ENCODE peak calls at places on chromosomes 3 and 15, in nine cellular contexts. One of them, this sample, is unnamed.

GRCh38 chr3:36408146-36408545 is 27.8 kb downstream of the STAC start:
- DNase-seq in thoracic aorta: no peak
- DNase-seq in hepatocyte: no peak
- DNase-seq in breast epithelium: no peak
- DNase-seq in adrenal gland: no peak
- DNase-seq in sigmoid colon: no peak
- DNase-seq in K562: no peak
- DNase-seq in IMR-90: no peak
- DNase-seq in dorsolateral prefrontal cortex: no peak
- DNase-seq in this sample: no peak

GRCh38 chr3:183500981-183501704 is 54.4 kb downstream of the KLHL6 start:
- DNase-seq in IMR-90: no peak
- DNase-seq in hepatocyte: no peak
- DNase-seq in K562: no peak
- DNase-seq in adrenal gland: no peak
- DNase-seq in sigmoid colon: no peak
- DNase-seq in dorsolateral prefrontal cortex: no peak
- DNase-seq in thoracic aorta: no peak
- DNase-seq in breast epithelium: no peak
- DNase-seq in this sample: no peak

GRCh38 chr3:17094551-17094950 is 209.8 kb downstream of the PLCL2 start:
- DNase-seq in K562: no peak
- DNase-seq in adrenal gland: no peak
- DNase-seq in dorsolateral prefrontal cortex: no peak
- DNase-seq in IMR-90: no peak
- DNase-seq in hepatocyte: no peak
- DNase-seq in breast epithelium: no peak
- DNase-seq in sigmoid colon: no peak
- DNase-seq in thoracic aorta: no peak
- DNase-seq in this sample: no peak

GRCh38 chr15:101773496-101774100 is 29.7 kb upstream of the OR4F6 start:
- DNase-seq in dorsolateral prefrontal cortex: no peak
- DNase-seq in hepatocyte: peak
- DNase-seq in breast epithelium: no peak
- DNase-seq in K562: peak
- DNase-seq in sigmoid colon: no peak
- DNase-seq in IMR-90: no peak
- DNase-seq in thoracic aorta: no peak
- DNase-seq in adrenal gland: no peak
- DNase-seq in this sample: no peak

GRCh38 chr15:38564557-38565286 is at the start of gene RASGRP1:
- DNase-seq in breast epithelium: peak
- DNase-seq in thoracic aorta: no peak
- DNase-seq in hepatocyte: peak
- DNase-seq in K562: peak
- DNase-seq in sigmoid colon: peak
- DNase-seq in adrenal gland: peak
- DNase-seq in IMR-90: peak
- DNase-seq in dorsolateral prefrontal cortex: peak
- DNase-seq in this sample: peak

GRCh38 chr15:94125698-94126097 is 105.7 kb upstream of the MCTP2 start:
- DNase-seq in hepatocyte: no peak
- DNase-seq in sigmoid colon: no peak
- DNase-seq in K562: no peak
- DNase-seq in adrenal gland: no peak
- DNase-seq in thoracic aorta: no peak
- DNase-seq in breast epithelium: no peak
- DNase-seq in dorsolateral prefrontal cortex: no peak
- DNase-seq in IMR-90: no peak
- DNase-seq in this sample: no peak

GRCh38 chr15:34301058-34301457 is 36.5 kb downstream of the SLC12A6 start:
- DNase-seq in adrenal gland: no peak
- DNase-seq in K562: no peak
- DNase-seq in thoracic aorta: no peak
- DNase-seq in IMR-90: no peak
- DNase-seq in breast epithelium: no peak
- DNase-seq in dorsolateral prefrontal cortex: no peak
- DNase-seq in sigmoid colon: no peak
- DNase-seq in hepatocyte: no peak
- DNase-seq in this sample: no peak

GRCh38 chr3:43692971-43693370 is 2.2 kb downstream of the ABHD5 start:
- DNase-seq in thoracic aorta: no peak
- DNase-seq in K562: no peak
- DNase-seq in adrenal gland: no peak
- DNase-seq in hepatocyte: no peak
- DNase-seq in IMR-90: no peak
- DNase-seq in sigmoid colon: no peak
- DNase-seq in dorsolateral prefrontal cortex: no peak
- DNase-seq in breast epithelium: no peak
- DNase-seq in this sample: no peak

GRCh38 chr3:50816896-50817295 is 142.2 kb downstream of the DOCK3 start:
- DNase-seq in sigmoid colon: no peak
- DNase-seq in thoracic aorta: no peak
- DNase-seq in adrenal gland: no peak
- DNase-seq in hepatocyte: no peak
- DNase-seq in K562: no peak
- DNase-seq in IMR-90: no peak
- DNase-seq in dorsolateral prefrontal cortex: no peak
- DNase-seq in breast epithelium: no peak
- DNase-seq in this sample: no peak

GRCh38 chr15:41856262-41856661 is 17.6 kb downstream of the PLA2G4B start:
- DNase-seq in hepatocyte: no peak
- DNase-seq in K562: no peak
- DNase-seq in thoracic aorta: no peak
- DNase-seq in sigmoid colon: no peak
- DNase-seq in adrenal gland: no peak
- DNase-seq in IMR-90: no peak
- DNase-seq in breast epithelium: no peak
- DNase-seq in dorsolateral prefrontal cortex: no peak
- DNase-seq in this sample: no peak
- H3K4me3 ChIP-seq in hepatocyte: no peak
- H3K4me3 ChIP-seq in K562: no peak
- H3K4me3 ChIP-seq in thoracic aorta: no peak
- H3K4me3 ChIP-seq in sigmoid colon: no peak
- H3K4me3 ChIP-seq in adrenal gland: no peak
- H3K4me3 ChIP-seq in IMR-90: no peak
- H3K4me3 ChIP-seq in breast epithelium: no peak
- H3K4me3 ChIP-seq in dorsolateral prefrontal cortex: no peak
- H3K4me3 ChIP-seq in this sample: no peak

DNA sequence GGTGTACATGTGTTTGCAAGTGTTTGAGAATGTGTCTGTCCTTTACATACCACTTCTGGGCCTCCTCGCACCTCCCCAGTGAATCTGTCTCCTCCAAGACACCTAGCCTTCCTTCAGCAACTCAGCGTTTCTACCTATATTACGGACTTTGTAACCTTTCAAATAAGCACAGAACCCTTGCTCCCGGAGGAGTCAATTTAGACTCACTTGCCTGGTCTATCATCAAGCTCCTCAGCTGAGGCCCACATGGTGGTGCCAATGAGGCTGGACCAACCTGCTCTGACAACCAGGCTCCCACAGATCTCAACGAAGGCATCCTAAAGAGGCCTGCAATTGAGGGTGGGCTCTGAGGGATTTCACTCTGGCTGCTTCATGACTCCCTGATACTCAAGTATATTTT is 32.8 kb upstream of the TIMP4 start:
- DNase-seq in breast epithelium: no peak
- DNase-seq in thoracic aorta: no peak
- DNase-seq in sigmoid colon: no peak
- DNase-seq in K562: no peak
- DNase-seq in IMR-90: no peak
- DNase-seq in dorsolateral prefrontal cortex: no peak
- DNase-seq in adrenal gland: no peak
- DNase-seq in hepatocyte: no peak
- DNase-seq in this sample: no peak
- TF ChIP-seq CTCF in breast epithelium: no peak
- TF ChIP-seq CTCF in thoracic aorta: no peak
- TF ChIP-seq CTCF in sigmoid colon: no peak
- TF ChIP-seq CTCF in K562: no peak
- TF ChIP-seq CTCF in IMR-90: no peak
- TF ChIP-seq CTCF in dorsolateral prefrontal cortex: no peak
- TF ChIP-seq CTCF in adrenal gland: no peak
- TF ChIP-seq CTCF in hepatocyte: no peak
- TF ChIP-seq CTCF in this sample: no peak

GRCh38 chr3:32820971-32821685 is 3.3 kb downstream of the TRIM71 start:
- DNase-seq in K562: no peak
- DNase-seq in sigmoid colon: no peak
- DNase-seq in hepatocyte: no peak
- DNase-seq in IMR-90: no peak
- DNase-seq in dorsolateral prefrontal cortex: no peak
- DNase-seq in adrenal gland: no peak
- DNase-seq in thoracic aorta: no peak
- DNase-seq in breast epithelium: no peak
- DNase-seq in this sample: no peak
- H3K4me3 ChIP-seq in K562: no peak
- H3K4me3 ChIP-seq in sigmoid colon: no peak
- H3K4me3 ChIP-seq in hepatocyte: peak
- H3K4me3 ChIP-seq in IMR-90: no peak
- H3K4me3 ChIP-seq in dorsolateral prefrontal cortex: no peak
- H3K4me3 ChIP-seq in adrenal gland: no peak
- H3K4me3 ChIP-seq in thoracic aorta: peak
- H3K4me3 ChIP-seq in breast epithelium: no peak
- H3K4me3 ChIP-seq in this sample: no peak

GRCh38 chr15:40807028-40807887 is at the start of the genes DNAJC17 and ZFYVE19:
- DNase-seq in IMR-90: peak
- DNase-seq in adrenal gland: peak
- DNase-seq in thoracic aorta: peak
- DNase-seq in breast epithelium: peak
- DNase-seq in dorsolateral prefrontal cortex: peak
- DNase-seq in K562: peak
- DNase-seq in hepatocyte: peak
- DNase-seq in sigmoid colon: peak
- DNase-seq in this sample: peak
- TF ChIP-seq CTCF in IMR-90: no peak
- TF ChIP-seq CTCF in adrenal gland: no peak
- TF ChIP-seq CTCF in thoracic aorta: peak
- TF ChIP-seq CTCF in breast epithelium: no peak
- TF ChIP-seq CTCF in dorsolateral prefrontal cortex: no peak
- TF ChIP-seq CTCF in K562: peak
- TF ChIP-seq CTCF in hepatocyte: no peak
- TF ChIP-seq CTCF in sigmoid colon: peak
- TF ChIP-seq CTCF in this sample: no peak

DNA sequence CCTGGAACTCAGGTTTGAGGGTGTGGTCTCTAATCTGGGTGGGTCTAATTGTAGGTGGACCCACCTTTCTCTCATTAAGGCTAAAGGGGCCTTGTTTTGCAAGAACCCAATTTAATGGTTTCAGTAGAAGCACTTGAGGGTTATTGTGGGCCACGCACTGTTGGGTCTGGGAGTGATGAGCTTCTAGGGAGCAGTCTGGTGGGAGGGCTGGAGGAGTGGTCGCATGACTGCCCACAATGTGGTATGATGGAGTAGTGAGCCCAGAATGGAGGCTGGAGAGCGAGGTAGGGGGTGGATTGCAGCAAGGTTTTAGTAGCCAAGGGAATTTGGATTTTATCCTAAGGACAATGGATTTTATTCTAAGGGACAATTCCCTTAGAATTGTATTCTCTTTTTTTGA is 2.7 kb downstream of the TATDN2 start:
- DNase-seq in adrenal gland: no peak
- DNase-seq in IMR-90: no peak
- DNase-seq in hepatocyte: no peak
- DNase-seq in breast epithelium: no peak
- DNase-seq in dorsolateral prefrontal cortex: no peak
- DNase-seq in sigmoid colon: no peak
- DNase-seq in K562: no peak
- DNase-seq in thoracic aorta: no peak
- DNase-seq in this sample: no peak
- H3K4me3 ChIP-seq in adrenal gland: no peak
- H3K4me3 ChIP-seq in IMR-90: no peak
- H3K4me3 ChIP-seq in hepatocyte: no peak
- H3K4me3 ChIP-seq in breast epithelium: no peak
- H3K4me3 ChIP-seq in dorsolateral prefrontal cortex: no peak
- H3K4me3 ChIP-seq in sigmoid colon: no peak
- H3K4me3 ChIP-seq in K562: no peak
- H3K4me3 ChIP-seq in thoracic aorta: no peak
- H3K4me3 ChIP-seq in this sample: no peak

DNA sequence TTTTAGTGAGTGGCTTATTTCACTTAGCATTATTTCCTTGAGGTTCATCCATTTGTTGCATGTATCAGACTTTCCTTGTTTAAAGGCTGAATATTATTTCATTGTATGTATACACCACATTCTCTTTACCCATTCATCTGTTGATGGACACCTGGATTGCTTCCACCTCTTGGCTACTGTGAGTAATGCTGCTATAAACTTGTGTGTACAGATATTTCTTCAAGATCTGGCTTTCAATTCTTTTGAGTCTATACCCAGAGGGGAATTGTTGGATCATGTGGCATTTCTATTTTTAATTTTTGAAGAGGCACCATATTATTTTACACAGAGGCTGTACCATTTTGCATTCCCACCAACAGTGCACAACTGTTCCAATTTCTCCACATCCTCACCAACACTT is 313.5 kb downstream of the RPLP1 start:
- DNase-seq in K562: no peak
- DNase-seq in hepatocyte: no peak
- DNase-seq in dorsolateral prefrontal cortex: no peak
- DNase-seq in sigmoid colon: no peak
- DNase-seq in breast epithelium: no peak
- DNase-seq in IMR-90: no peak
- DNase-seq in thoracic aorta: no peak
- DNase-seq in adrenal gland: no peak
- DNase-seq in this sample: no peak
- TF ChIP-seq CTCF in K562: no peak
- TF ChIP-seq CTCF in hepatocyte: no peak
- TF ChIP-seq CTCF in dorsolateral prefrontal cortex: no peak
- TF ChIP-seq CTCF in sigmoid colon: no peak
- TF ChIP-seq CTCF in breast epithelium: no peak
- TF ChIP-seq CTCF in IMR-90: no peak
- TF ChIP-seq CTCF in thoracic aorta: no peak
- TF ChIP-seq CTCF in adrenal gland: no peak
- TF ChIP-seq CTCF in this sample: no peak

This sample was measured in fibroblast of villous mesenchyme.